ENCODE peak calls at places on chromosomes 1 and 21, in nine cellular contexts. J is EL; R is NCI-H1694; P is head of caudate nucleus; L is activated CD8-positive, alpha-beta memory T cell treated with anti-CD3 and anti-CD28 coated beads, Interleukin-2, amount 50 U/mL, for 48 hours; C is GM04504; Y is EH; V is naive thymus-derived CD8-positive, alpha-beta T cell; E is amniotic stem cell. U is an unnamed sample.

GRCh38 chr1:25924454-25924853 is 18.2 kb upstream of the STMN1 start:
- DNase-seq in R (no peak), V (no peak), P (no peak), C (no peak), E (no peak), L (no peak), J (no peak), Y (no peak), U (no peak)

GRCh38 chr1:23286401-23286800 is 57.7 kb downstream of the HNRNPR start:
- DNase-seq in C (no peak), R (no peak), L (no peak), V (no peak), E (no peak), P (no peak), J (peak; percentile 35), Y (peak; percentile 25), U (no peak)

GRCh38 chr1:97920275-97920831 is 481 bp downstream of the DPYD start:
- DNase-seq in J (peak; percentile 64), E (no peak), R (no peak), V (no peak), P (no peak), L (no peak), Y (peak; percentile 59), C (no peak), U (no peak)

GRCh38 chr1:12615916-12616708 is 1.9 kb downstream of the DHRS3 start:
- DNase-seq in P (peak; percentile 37), C (no peak), Y (peak; percentile 79), E (no peak), J (peak; percentile 61), R (no peak), L (no peak), V (no peak), U (peak; percentile 47)

GRCh38 chr1:169305356-169305755 is 62.2 kb downstream of the NME7 start:
- DNase-seq in V (no peak), R (no peak), C (no peak), J (no peak), E (no peak), Y (no peak), L (no peak), P (no peak), U (no peak)

GRCh38 chr1:45802343-45803298 is 791 bp upstream of the MAST2 start:
- DNase-seq in E (peak; percentile 87), Y (peak; percentile 99), P (peak; percentile 42), J (peak; percentile 97), L (peak; percentile 60), C (peak; percentile 96), R (peak; percentile 9), V (no peak), U (no peak)

GRCh38 chr1:186183219-186183618 is 191.8 kb downstream of the TPR start:
- DNase-seq in P (no peak), J (peak; percentile 88), Y (peak; percentile 82), V (no peak), R (no peak), C (no peak), E (no peak), L (peak; percentile 58), U (no peak)

GRCh38 chr1:205042911-205043806 is at the start of gene CNTN2:
- DNase-seq in P (peak; percentile 95), J (peak; percentile 6), L (no peak), Y (no peak), V (no peak), R (peak; percentile 81), E (no peak), C (no peak), U (no peak)

GRCh38 chr1:21680381-21680780 is 11.2 kb upstream of the RAP1GAP start:
- DNase-seq in P (no peak), L (no peak), R (no peak), V (no peak), J (no peak), E (no peak), Y (no peak), C (no peak), U (no peak)

GRCh38 chr21:29499734-29500343 is 201.1 kb downstream of the BACH1 start:
- DNase-seq in Y (peak; percentile 63), R (peak; percentile 60), L (no peak), J (peak; percentile 61), E (no peak), V (no peak), C (no peak), P (peak; percentile 44), U (peak; percentile 3)

GRCh38 chr1:15218287-15219279 is 28.4 kb upstream of the FHAD1 start:
- DNase-seq in P (no peak), J (peak; percentile 49), C (no peak), L (no peak), E (no peak), R (no peak), Y (peak; percentile 39), V (no peak), U (peak; percentile 52)

GRCh38 chr1:18582890-18583289 is 47.8 kb upstream of the PAX7 start:
- DNase-seq in L (no peak), P (no peak), Y (no peak), V (no peak), R (no peak), C (no peak), J (no peak), E (no peak), U (no peak)

GRCh38 chr1:201294876-201295275 is 11.6 kb downstream of the PKP1 start:
- DNase-seq in E (no peak), C (no peak), R (no peak), J (no peak), Y (no peak), P (no peak), V (no peak), L (no peak), U (no peak)

GRCh38 chr21:40349591-40349990 is 482.4 kb downstream of the PCP4 start:
- DNase-seq in Y (no peak), J (no peak), L (no peak), V (no peak), C (no peak), E (no peak), R (no peak), P (no peak), U (no peak)

GRCh38 chr1:227234998-227235405 is 83.3 kb downstream of the CDC42BPA start:
- DNase-seq in J (peak; percentile 74), L (no peak), P (peak; percentile 57), Y (peak; percentile 80), V (no peak), C (peak; percentile 31), R (no peak), E (no peak), U (peak; percentile 11)

GRCh38 chr1:165949335-165950130 is 122.1 kb downstream of the UCK2 start:
- DNase-seq in C (no peak), L (no peak), J (peak; percentile 11), E (no peak), V (no peak), P (no peak), R (no peak), Y (peak; percentile 41), U (no peak)

GRCh38 chr1:42172394-42173133 is 8.0 kb upstream of the GUCA2A start:
- DNase-seq in V (no peak), P (no peak), L (no peak), E (no peak), R (no peak), J (no peak), Y (peak; percentile 26), C (no peak), U (no peak)

GRCh38 chr1:42943166-42943565 is 15.5 kb downstream of the SLC2A1 start:
- DNase-seq in E (no peak), L (no peak), Y (no peak), V (no peak), R (no peak), C (no peak), J (peak; percentile 37), P (no peak), U (peak; percentile 100)

GRCh38 chr1:86499987-86500593 is 31.4 kb downstream of the CLCA1 start:
- DNase-seq in J (peak; percentile 23), C (no peak), Y (peak; percentile 38), R (peak; percentile 72), P (no peak), V (no peak), L (no peak), E (peak; percentile 40), U (no peak)

GRCh38 chr21:34865922-34866271 is 183.2 kb downstream of the RUNX1 start:
- DNase-seq in C (no peak), J (no peak), Y (peak; percentile 38), E (no peak), R (no peak), P (no peak), V (no peak), L (peak; percentile 65), U (no peak)

GRCh38 chr21:44427241-44428120 is 27.8 kb upstream of the LRRC3 start:
- DNase-seq in P (peak; percentile 10), V (peak; percentile 63), Y (no peak), R (no peak), E (no peak), C (no peak), J (no peak), L (peak; percentile 45), U (no peak)

GRCh38 chr1:24141311-24141997 is 1.5 kb downstream of the IL22RA1 start:
- DNase-seq in L (no peak), J (no peak), P (no peak), C (no peak), E (no peak), Y (no peak), R (no peak), V (no peak), U (no peak)